ENCODE peak calls at places on chromosomes 3 and 15, in ten cellular contexts. X is PC-3, Z is stomach, G is sigmoid colon, S is endothelial cell of umbilical vein, B is H9, U is psoas muscle, Q is cardiac muscle cell, H is pancreas, L is Panc1. Y is an unnamed sample.

GRCh38 chr3:47954562-47954961 is 61.7 kb downstream of the MAP4 start:
- DNase-seq in G (no peak), U (no peak), B (no peak), Z (no peak), Q (peak; percentile 52), L (no peak), H (no peak), X (no peak), S (peak; percentile 57), Y (no peak)

GRCh38 chr15:71291723-71292122 is 176.5 kb downstream of the THSD4 start:
- DNase-seq in H (no peak), S (no peak), B (no peak), Z (no peak), G (no peak), Q (no peak), U (no peak), X (no peak), L (no peak), Y (no peak)

GRCh38 chr3:64272271-64272670 is 47.0 kb upstream of the PRICKLE2 start:
- DNase-seq in B (no peak), U (no peak), H (no peak), Q (no peak), L (no peak), Z (no peak), S (no peak), X (no peak), G (no peak), Y (no peak)

GRCh38 chr15:75349851-75350588 is 3.2 kb downstream of the NEIL1 start:
- DNase-seq in S (no peak), U (no peak), H (no peak), B (peak; percentile 20), Q (no peak), Z (peak; percentile 58), G (no peak), L (no peak), X (no peak), Y (peak; percentile 50)

GRCh38 chr3:19046440-19046839 is 101.9 kb upstream of the KCNH8 start:
- DNase-seq in L (no peak), Q (peak; percentile 0), G (no peak), X (peak; percentile 24), S (no peak), H (no peak), B (no peak), U (no peak), Z (no peak), Y (no peak)

GRCh38 chr3:29693863-29694262 is 413.0 kb downstream of the RBMS3 start:
- DNase-seq in U (peak; percentile 36), S (peak; percentile 78), G (no peak), X (peak; percentile 91), L (no peak), Z (no peak), B (peak; percentile 55), H (no peak), Q (peak; percentile 97), Y (no peak)

GRCh38 chr3:120227710-120228347 is 57.2 kb downstream of the GPR156 start:
- DNase-seq in L (no peak), Q (no peak), S (no peak), X (no peak), H (no peak), Z (no peak), G (no peak), B (no peak), U (no peak), Y (no peak)

GRCh38 chr15:65372787-65373067 is 5.1 kb downstream of the IGDCC3 start:
- DNase-seq in B (no peak), Z (no peak), L (no peak), H (no peak), X (no peak), S (no peak), Q (no peak), G (no peak), U (no peak), Y (no peak)

GRCh38 chr3:113148307-113148703 is 63.1 kb upstream of the BOC start:
- DNase-seq in S (no peak), G (no peak), L (no peak), Z (no peak), Q (no peak), B (no peak), U (no peak), X (peak; percentile 73), H (no peak), Y (no peak)

GRCh38 chr3:166114448-166114847 is 277.2 kb upstream of the BCHE start:
- DNase-seq in G (no peak), S (no peak), U (no peak), X (peak; percentile 20), Q (no peak), B (no peak), L (no peak), Z (no peak), H (no peak), Y (no peak)

GRCh38 chr3:73611176-73611575 is 13.6 kb downstream of the PDZRN3 start:
- DNase-seq in H (no peak), Z (no peak), Q (peak; percentile 79), X (no peak), S (no peak), B (no peak), L (no peak), U (no peak), G (no peak), Y (no peak)

GRCh38 chr3:34106879-34107278 is 308.4 kb downstream of the PDCD6IP start:
- DNase-seq in G (no peak), U (no peak), L (peak; percentile 12), X (peak; percentile 41), Z (peak; percentile 43), Q (peak; percentile 10), B (peak; percentile 71), S (peak; percentile 79), H (no peak), Y (no peak)

GRCh38 chr3:81823882-81824395 is 62.5 kb upstream of the GBE1 start:
- DNase-seq in G (no peak), Z (no peak), H (no peak), U (no peak), B (no peak), S (no peak), Q (peak; percentile 3), X (no peak), L (no peak), Y (no peak)

GRCh38 chr3:126350502-126351085 is 6.6 kb downstream of the KLF15 start:
- DNase-seq in U (peak; percentile 11), Z (no peak), B (no peak), G (peak; percentile 59), Q (no peak), H (peak; percentile 48), S (no peak), X (no peak), L (no peak), Y (no peak)

GRCh38 chr3:126351086-126351770 is 6.0 kb downstream of the KLF15 start:
- DNase-seq in S (no peak), H (peak; percentile 47), Z (no peak), G (peak; percentile 63), B (no peak), U (peak; percentile 14), L (no peak), Q (no peak), X (no peak), Y (peak; percentile 22)

GRCh38 chr3:126352476-126353454 is 4.4 kb downstream of the KLF15 start:
- DNase-seq in X (no peak), B (no peak), G (peak; percentile 72), S (no peak), L (no peak), Q (peak; percentile 32), U (peak; percentile 30), Z (no peak), H (peak; percentile 55), Y (no peak)

GRCh38 chr3:126353694-126354321 is 3.4 kb downstream of the KLF15 start:
- DNase-seq in G (peak; percentile 66), L (no peak), B (no peak), S (no peak), Z (no peak), U (peak; percentile 15), H (peak; percentile 54), Q (no peak), X (no peak), Y (no peak)

GRCh38 chr3:126351771-126352475 is 5.3 kb downstream of the KLF15 start:
- DNase-seq in X (no peak), Q (no peak), H (peak; percentile 54), L (no peak), S (no peak), Z (no peak), G (peak; percentile 63), U (peak; percentile 11), B (no peak), Y (no peak)
- TF ChIP-seq CTCF in X (peak; percentile 20), Q (no peak), H (no peak), L (no peak), S (no peak), Z (no peak), G (no peak), U (no peak), B (peak; percentile 33), Y (no peak)

GRCh38 chr3:127714151-127714571 is 41.4 kb downstream of the ABTB1 start:
- DNase-seq in U (no peak), Q (peak; percentile 25), G (no peak), B (no peak), Z (no peak), X (peak; percentile 42), L (no peak), S (peak; percentile 77), H (peak; percentile 39), Y (no peak)

GRCh38 chr3:127711021-127711420 is 38.3 kb downstream of the ABTB1 start:
- DNase-seq in L (no peak), Q (no peak), H (no peak), S (no peak), B (peak; percentile 11), Z (no peak), U (no peak), G (peak; percentile 47), X (no peak), Y (peak; percentile 11)

GRCh38 chr3:127710473-127710941 is 37.8 kb downstream of the ABTB1 start:
- DNase-seq in X (peak; percentile 81), S (no peak), Q (no peak), B (peak; percentile 21), G (peak; percentile 73), U (no peak), L (no peak), Z (no peak), H (peak; percentile 28), Y (no peak)

GRCh38 chr3:127712881-127713771 is 40.4 kb downstream of the ABTB1 start:
- DNase-seq in L (no peak), B (no peak), X (no peak), U (no peak), Q (no peak), Z (no peak), G (no peak), S (peak; percentile 26), H (peak; percentile 32), Y (no peak)

GRCh38 chr3:127712461-127712860 is 39.7 kb downstream of the ABTB1 start:
- DNase-seq in B (no peak), L (no peak), G (peak; percentile 35), X (no peak), Q (no peak), Z (no peak), U (no peak), H (peak; percentile 25), S (no peak), Y (no peak)
- H3K27ac ChIP-seq in B (no peak overlapping the region), L (no peak overlapping the region), G (peak overlapping the region; percentile 49), X (no peak overlapping the region), Q (no peak overlapping the region), Z (no peak overlapping the region), U (peak overlapping the region; percentile 14), H (no peak overlapping the region), S (no peak overlapping the region), Y (no peak overlapping the region)

GRCh38 chr3:98333989-98334606 is 19.6 kb upstream of the OR5K4 start:
- DNase-seq in H (no peak), G (no peak), Z (no peak), Q (peak; percentile 56), B (no peak), U (no peak), L (no peak), S (peak; percentile 45), X (no peak), Y (no peak)
- TF ChIP-seq CTCF in H (no peak), G (no peak), Z (no peak), Q (peak; percentile 33), B (no peak), U (no peak), L (no peak), S (peak; percentile 5), X (no peak), Y (peak; percentile 13)

GRCh38 chr3:13483286-13483685 is 3.2 kb downstream of the HDAC11 start:
- DNase-seq in Z (no peak), L (no peak), H (peak; percentile 53), G (peak; percentile 53), B (no peak), X (no peak), S (no peak), Q (no peak), U (no peak), Y (no peak)
- H3K27ac ChIP-seq in Z (peak overlapping the region; percentile 5), L (no peak overlapping the region), H (peak overlapping the region; percentile 94), G (no peak overlapping the region), B (no peak overlapping the region), X (no peak overlapping the region), S (no peak overlapping the region), Q (no peak overlapping the region), U (peak overlapping the region; percentile 83), Y (no peak overlapping the region)

Y was measured in CD4-positive, alpha-beta T cell.